ENCODE peak calls at places on chromosomes 4 and X, in six cellular contexts. I, Z, A, N, U and D are unnamed samples.

GRCh38 chrX:154436597-154437397 is at the start of gene GDI1:
- DNase-seq in I (no peak), Z (peak), A (peak), N (peak), U (peak), D (peak)

GRCh38 chrX:151177141-151178027 is 1.0 kb downstream of the GPR50 start:
- DNase-seq in I (no peak), Z (no peak), A (no peak), N (no peak), U (no peak), D (no peak)

GRCh38 chr4:113684534-113685091 is 76.9 kb downstream of the CAMK2D start:
- DNase-seq in I (peak), Z (peak), A (peak), N (peak), U (peak), D (peak)

GRCh38 chr4:28296239-28296638 is 1435.6 kb downstream of the STIM2 start:
- DNase-seq in I (no peak), Z (no peak), A (no peak), N (no peak), U (no peak), D (no peak)

GRCh38 chr4:74378573-74378972 is 13.6 kb downstream of the EREG start:
- DNase-seq in I (no peak), Z (no peak), A (no peak), N (no peak), U (no peak), D (no peak)

GRCh38 chr4:152045397-152045780 is 284.6 kb upstream of the GATB start:
- DNase-seq in I (no peak), Z (no peak), A (no peak), N (no peak), U (no peak), D (no peak)

GRCh38 chrX:17425151-17425550 is 50.2 kb downstream of the NHS start:
- DNase-seq in I (no peak), Z (no peak), A (no peak), N (no peak), U (no peak), D (no peak)

GRCh38 chrX:70226048-70226447 is 8.4 kb upstream of the AWAT1 start:
- DNase-seq in I (no peak), Z (no peak), A (no peak), N (no peak), U (no peak), D (no peak)

GRCh38 chrX:21721175-21721574 is 36.7 kb downstream of the SMPX start:
- DNase-seq in I (no peak), Z (no peak), A (no peak), N (no peak), U (no peak), D (no peak)

GRCh38 chr4:53465291-53465690 is 87.8 kb downstream of the FIP1L1 start:
- DNase-seq in I (no peak), Z (no peak), A (no peak), N (no peak), U (no peak), D (no peak)

GRCh38 chrX:38929966-38930421 is 128.7 kb downstream of the MID1IP1 start:
- DNase-seq in I (no peak), Z (no peak), A (no peak), N (no peak), U (no peak), D (no peak)

GRCh38 chrX:148649145-148649645 is 148.8 kb downstream of the AFF2 start:
- DNase-seq in I (no peak), Z (no peak), A (no peak), N (no peak), U (no peak), D (no peak)

GRCh38 chrX:44495091-44495490 is 47.6 kb downstream of the FUNDC1 start:
- DNase-seq in I (no peak), Z (no peak), A (no peak), N (no peak), U (no peak), D (no peak)

GRCh38 chr4:105343523-105343931 is 130.3 kb downstream of the PPA2 start:
- DNase-seq in I (no peak), Z (no peak), A (no peak), N (no peak), U (no peak), D (no peak)
- H3K4me3 ChIP-seq in I (no peak), Z (no peak), A (no peak), N (no peak), U (no peak), D (no peak)

GRCh38 chr4:147060171-147060931 is 114.7 kb upstream of the TTC29 start:
- DNase-seq in I (no peak), Z (no peak), A (no peak), N (no peak), U (peak), D (no peak)

GRCh38 chr4:147054241-147054902 is 108.7 kb upstream of the TTC29 start:
- DNase-seq in I (no peak), Z (no peak), A (no peak), N (no peak), U (no peak), D (no peak)

GRCh38 chr4:147059064-147059731 is 113.5 kb upstream of the TTC29 start:
- DNase-seq in I (no peak), Z (no peak), A (no peak), N (no peak), U (no peak), D (no peak)

GRCh38 chr4:147057631-147057980 is 111.9 kb upstream of the TTC29 start:
- DNase-seq in I (no peak), Z (no peak), A (no peak), N (no peak), U (no peak), D (no peak)

GRCh38 chr4:147056951-147057630 is 111.4 kb upstream of the TTC29 start:
- DNase-seq in I (no peak), Z (no peak), A (no peak), N (no peak), U (no peak), D (no peak)
- H3K27ac ChIP-seq in I (no peak), Z (no peak), A (peak), N (no peak), U (peak), D (no peak)

GRCh38 chr4:3387154-3387942 is 54.4 kb upstream of the HGFAC start:
- DNase-seq in I (no peak), Z (no peak), A (no peak), N (no peak), U (no peak), D (no peak)

GRCh38 chr4:3384391-3384770 is 57.4 kb upstream of the HGFAC start:
- DNase-seq in I (no peak), Z (no peak), A (no peak), N (no peak), U (no peak), D (no peak)

GRCh38 chr4:3386486-3386885 is 55.3 kb upstream of the HGFAC start:
- DNase-seq in I (no peak), Z (no peak), A (no peak), N (no peak), U (no peak), D (no peak)

GRCh38 chr4:3385719-3386440 is 55.9 kb upstream of the HGFAC start:
- DNase-seq in I (no peak), Z (no peak), A (no peak), N (no peak), U (no peak), D (no peak)

DNA sequence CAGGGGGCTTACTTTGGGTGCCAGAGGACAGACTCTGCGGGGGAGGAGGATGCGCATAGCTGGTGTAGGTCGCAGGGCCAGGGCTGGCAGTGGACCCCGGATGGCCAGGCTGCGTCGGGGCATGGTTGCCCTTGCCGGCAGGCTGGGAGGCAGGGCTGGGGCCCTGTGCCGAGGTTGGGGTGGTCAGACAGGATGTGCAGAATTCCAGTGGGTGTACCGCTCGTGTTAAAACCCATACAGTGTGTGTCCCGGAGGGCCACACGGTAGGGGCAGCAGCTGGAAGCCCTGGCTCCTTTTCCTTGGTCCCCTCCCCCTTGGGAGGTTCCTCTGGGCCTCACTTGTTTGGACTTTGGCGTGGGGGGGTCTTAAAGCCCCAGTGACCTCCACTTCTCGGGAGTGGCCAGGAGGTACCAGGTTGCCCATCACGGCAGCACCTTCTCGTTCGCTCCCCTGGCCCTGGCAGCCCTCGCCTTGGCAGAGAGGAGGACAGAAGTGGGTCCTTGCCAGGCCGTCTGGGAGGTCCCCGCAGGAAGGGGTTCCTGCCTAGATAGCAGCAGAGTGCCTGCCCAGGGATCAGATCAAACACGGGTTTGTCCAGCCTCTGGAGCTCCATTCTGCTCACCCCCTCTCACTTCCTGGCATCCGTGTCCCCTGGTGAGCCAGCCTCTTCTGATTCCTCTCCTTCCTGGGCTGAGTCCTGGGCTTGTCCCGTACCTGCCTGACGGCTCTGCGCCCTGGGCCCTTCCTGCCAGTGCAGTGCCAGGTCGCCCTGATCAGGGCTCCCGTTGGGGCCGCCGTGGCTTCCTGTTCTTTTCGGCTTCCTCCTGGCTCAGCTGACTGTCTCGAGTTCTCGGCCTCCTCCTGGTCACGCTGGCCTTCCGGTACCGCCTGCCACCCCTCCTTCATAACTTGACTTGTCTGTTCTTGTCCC is 56.7 kb upstream of the HGFAC start:
- DNase-seq in I (peak), Z (no peak), A (peak), N (no peak), U (no peak), D (peak)
- TF ChIP-seq POLR2A in I (no peak), Z (no peak), A (peak), N (no peak), U (no peak), D (peak)

DNA sequence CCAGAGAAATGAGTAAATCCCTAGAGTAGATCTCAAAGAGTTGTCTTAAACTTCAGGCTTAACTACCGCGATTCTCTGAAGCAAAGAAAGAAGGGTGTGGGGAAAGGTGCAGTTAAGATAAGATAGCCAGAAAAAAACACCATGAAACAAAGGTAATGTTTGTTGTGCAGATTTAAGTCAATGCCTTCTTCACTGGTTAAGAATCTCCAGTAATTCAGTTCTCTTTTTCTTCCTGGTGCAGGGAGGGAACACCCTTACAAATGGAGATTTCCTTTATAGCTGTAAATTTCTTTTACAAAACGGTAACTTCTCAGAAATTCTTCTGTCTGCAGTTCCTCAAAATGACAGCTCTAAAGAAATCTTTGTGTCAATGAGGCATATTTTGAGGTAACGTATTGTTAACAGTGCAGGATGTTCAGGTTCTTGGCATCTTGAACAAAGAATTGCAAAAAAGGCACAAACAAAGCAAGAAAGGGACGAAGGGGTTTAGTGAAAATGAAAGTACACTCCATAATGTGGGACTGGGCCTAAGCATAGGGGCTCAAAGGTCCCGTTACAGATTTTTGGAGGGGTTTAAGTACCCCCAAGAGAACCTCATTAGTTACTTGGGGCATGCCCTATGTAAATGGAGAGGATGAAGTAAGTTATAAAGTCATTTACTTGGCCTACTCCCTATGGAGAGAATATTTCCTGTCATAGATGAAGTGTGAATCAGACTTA is 491.9 kb downstream of the PCDH11X start:
- DNase-seq in I (no peak), Z (no peak), A (no peak), N (no peak), U (no peak), D (no peak)
- H3K4me3 ChIP-seq in I (no peak), Z (no peak), A (no peak), N (no peak), U (no peak), D (no peak)